ENCODE peak calls at places on chromosomes 11 and 22, in six cellular contexts. E is GM12892, J is K562, B is SK-N-SH, D is H1, F is HepG2. Z is an unnamed sample.

GRCh38 chr11:76810151-76810853 is 27.1 kb downstream of the TSKU start:
- DNase-seq in E (no peak), D (no peak), J (no peak), B (no peak), F (no peak), Z (no peak)

GRCh38 chr11:124882339-124883071 is 15.2 kb downstream of the ROBO4 start:
- DNase-seq in E (no peak), J (no peak), D (no peak), B (no peak), F (peak; percentile 89), Z (no peak)

GRCh38 chr11:25902476-25902875 is 429.5 kb upstream of the ANO3 start:
- DNase-seq in E (no peak), D (no peak), B (no peak), J (no peak), F (no peak), Z (no peak)

GRCh38 chr11:24623121-24623520 is 126.3 kb downstream of the LUZP2 start:
- DNase-seq in D (no peak), J (no peak), F (no peak), E (no peak), B (no peak), Z (no peak)

GRCh38 chr11:9061807-9062206 is 29.6 kb downstream of the SCUBE2 start:
- DNase-seq in F (no peak), E (no peak), B (no peak), J (no peak), D (no peak), Z (no peak)

GRCh38 chr11:8342821-8343681 is 79.4 kb upstream of the LMO1 start:
- DNase-seq in F (no peak), B (peak; percentile 69), E (no peak), J (no peak), D (no peak), Z (no peak)

GRCh38 chr11:58574851-58575250 is 805 bp downstream of the LPXN start:
- DNase-seq in E (no peak), D (no peak), B (no peak), J (no peak), F (no peak), Z (no peak)

GRCh38 chr11:70477607-70478006 is 79.3 kb downstream of the CTTN start:
- DNase-seq in F (no peak), B (peak; percentile 79), J (no peak), D (no peak), E (no peak), Z (no peak)

GRCh38 chr11:35851342-35851741 is 92.5 kb upstream of the LDLRAD3 start:
- DNase-seq in J (no peak), D (no peak), E (no peak), B (no peak), F (no peak), Z (no peak)

GRCh38 chr22:35561796-35562526 is 21.3 kb downstream of the RASD2 start:
- DNase-seq in F (no peak), B (no peak), J (peak; percentile 38), D (no peak), E (no peak), Z (no peak)

GRCh38 chr11:9565822-9566560 is 7.5 kb upstream of the WEE1 start:
- DNase-seq in E (peak; percentile 28), F (peak; percentile 99), J (peak; percentile 83), D (peak; percentile 60), B (peak; percentile 16), Z (peak; percentile 32)

GRCh38 chr11:79081441-79082124 is 359.2 kb downstream of the TENM4 start:
- DNase-seq in D (no peak), J (no peak), B (no peak), F (no peak), E (no peak), Z (no peak)

GRCh38 chr22:50114221-50114981 is 24.6 kb downstream of the MOV10L1 start:
- DNase-seq in F (no peak), B (peak; percentile 56), D (no peak), J (no peak), E (no peak), Z (no peak)

GRCh38 chr11:132099692-132100091 is 729.3 kb downstream of the NTM start:
- DNase-seq in J (peak; percentile 18), E (no peak), D (no peak), B (peak; percentile 27), F (no peak), Z (peak; percentile 17)

GRCh38 chr22:24305260-24305692 is 34.6 kb downstream of the SPECC1L start:
- DNase-seq in B (no peak), D (no peak), F (no peak), J (no peak), E (no peak), Z (no peak)

GRCh38 chr11:68342459-68343158 is 30.2 kb downstream of the LRP5 start:
- DNase-seq in J (no peak), E (no peak), F (no peak), B (peak; percentile 47), D (peak; percentile 29), Z (no peak)

GRCh38 chr22:49683032-49683431 is 144.6 kb downstream of the BRD1 start:
- DNase-seq in E (no peak), B (no peak), F (no peak), D (no peak), J (no peak), Z (no peak)

GRCh38 chr22:37312549-37313183 is 30.4 kb downstream of the CYTH4 start:
- DNase-seq in E (no peak), F (no peak), D (no peak), J (no peak), B (no peak), Z (no peak)

GRCh38 chr11:35990170-35990569 is 46.3 kb downstream of the LDLRAD3 start:
- DNase-seq in D (no peak), B (no peak), F (no peak), J (no peak), E (no peak), Z (no peak)

GRCh38 chr22:21726650-21727049 is 8.9 kb downstream of the YPEL1 start:
- DNase-seq in J (peak; percentile 83), D (peak; percentile 36), F (peak; percentile 57), E (peak; percentile 52), B (peak; percentile 57), Z (peak; percentile 62)

GRCh38 chr22:42770941-42771647 is 50.4 kb upstream of the A4GALT start:
- DNase-seq in F (no peak), B (no peak), D (no peak), J (no peak), E (no peak), Z (no peak)

GRCh38 chr11:63901660-63902059 is 15.3 kb downstream of the RCOR2 start:
- DNase-seq in D (no peak), J (no peak), E (no peak), F (no peak), B (peak; percentile 45), Z (no peak)

GRCh38 chr22:50714631-50715179 is 23.3 kb upstream of the ACR start:
- DNase-seq in J (no peak), F (no peak), E (no peak), B (no peak), D (no peak), Z (no peak)

GRCh38 chr22:49152146-49152929 is 675.3 kb downstream of the BRD1 start:
- DNase-seq in E (no peak), F (no peak), B (peak; percentile 52), J (peak; percentile 11), D (no peak), Z (no peak)

GRCh38 chr11:102783720-102784119 is 3.3 kb upstream of the MMP10 start:
- DNase-seq in J (no peak), E (no peak), F (no peak), B (no peak), D (no peak), Z (no peak)

GRCh38 chr11:70666336-70666735 is 268.0 kb downstream of the CTTN start:
- DNase-seq in J (no peak), F (no peak), E (no peak), B (no peak), D (no peak), Z (no peak)

GRCh38 chr11:102171101-102171500 is 60.9 kb downstream of the YAP1 start:
- DNase-seq in F (no peak), D (no peak), B (no peak), E (no peak), J (no peak), Z (no peak)

GRCh38 chr11:116840224-116840745 is 2.9 kb upstream of the APOA1 start:
- DNase-seq in F (peak; percentile 47), D (no peak), J (peak; percentile 29), B (no peak), E (no peak), Z (no peak)

GRCh38 chr11:13287681-13288080 is 10.1 kb downstream of the BMAL1 start:
- DNase-seq in F (no peak), E (no peak), J (no peak), D (no peak), B (no peak), Z (no peak)
- TF ChIP-seq TAF1 in F (no peak), E (no peak), J (no peak), D (no peak), B (no peak), Z (no peak)

GRCh38 chr11:111978028-111978771 is 41.1 kb downstream of the DIXDC1 start:
- DNase-seq in D (peak; percentile 50), B (peak; percentile 52), J (no peak), F (no peak), E (no peak), Z (no peak)
- TF ChIP-seq POLR2AphosphoS5 in D (no peak), B (no peak), J (no peak), F (no peak), E (no peak), Z (no peak)

DNA sequence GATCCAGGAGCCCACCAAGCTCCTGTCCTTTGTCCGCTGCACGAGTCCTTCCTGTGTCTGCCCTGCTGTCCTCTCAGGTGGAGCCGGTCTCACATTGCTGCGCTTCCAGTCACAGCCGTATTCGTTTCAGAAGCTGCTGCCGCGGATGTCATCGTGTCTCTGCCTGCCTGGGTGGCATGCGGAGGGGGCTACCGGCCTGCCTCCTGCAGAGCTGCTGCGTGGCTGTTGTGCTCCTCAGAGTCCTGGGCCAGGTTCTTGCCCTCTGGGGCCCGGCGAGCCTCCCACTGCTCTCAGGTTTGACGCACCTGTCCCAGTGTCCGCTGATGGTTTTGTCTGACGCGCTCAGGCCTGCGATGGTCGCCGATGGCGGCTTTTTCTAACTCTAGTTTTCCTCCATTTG is 254.2 kb downstream of the TBC1D22A start:
- DNase-seq in D (no peak), J (no peak), E (no peak), B (no peak), F (no peak), Z (no peak)
- TF ChIP-seq TAF1 in D (no peak), J (no peak), E (no peak), B (no peak), F (no peak), Z (no peak)

GRCh38 chr11:62394825-62395538 is 23.9 kb upstream of the SCGB1A1 start:
- DNase-seq in F (peak; percentile 71), J (peak; percentile 57), E (no peak), D (no peak), B (peak; percentile 89), Z (peak; percentile 58)

GRCh38 chr11:62391642-62392425 is 27.0 kb upstream of the SCGB1A1 start:
- DNase-seq in E (no peak), B (no peak), F (no peak), D (no peak), J (peak; percentile 13), Z (no peak)

GRCh38 chr11:62392506-62392905 is 26.3 kb upstream of the SCGB1A1 start:
- DNase-seq in F (no peak), B (no peak), D (no peak), J (peak; percentile 6), E (no peak), Z (no peak)

GRCh38 chr11:62392944-62393628 is 25.7 kb upstream of the SCGB1A1 start:
- DNase-seq in E (no peak), F (peak; percentile 55), D (no peak), B (no peak), J (peak; percentile 79), Z (no peak)

GRCh38 chr11:62393735-62394134 is 25.1 kb upstream of the SCGB1A1 start:
- DNase-seq in E (no peak), B (no peak), F (no peak), J (no peak), D (no peak), Z (no peak)
- TF ChIP-seq POLR2AphosphoS5 in E (no peak), B (no peak), F (no peak), J (no peak), D (no peak), Z (no peak)